ENCODE peak calls at places on chromosomes 1 and 21, in five cellular contexts. A is astrocyte of the cerebellum, U is breast epithelium, F is tibial nerve, Q is cardiac fibroblast. H is an unnamed sample.

GRCh38 chr1:209704584-209704983 is at the start of gene HSD11B1:
- DNase-seq in A (no peak), U (peak; percentile 53), F (peak; percentile 66), Q (peak; percentile 96), H (no peak)

GRCh38 chr1:216140650-216141547 is 282.3 kb downstream of the USH2A start:
- DNase-seq in A (no peak), U (no peak), F (no peak), Q (no peak), H (peak; percentile 97)

GRCh38 chr1:94418664-94419655 is 771 bp downstream of the ABCD3 start:
- DNase-seq in A (no peak), U (peak; percentile 58), F (peak; percentile 19), Q (peak; percentile 47), H (peak; percentile 20)

GRCh38 chr1:40796939-40797667 is 13.5 kb downstream of the KCNQ4 start:
- DNase-seq in A (no peak), U (no peak), F (no peak), Q (no peak), H (no peak)

GRCh38 chr1:7250826-7251800 is 465.9 kb downstream of the CAMTA1 start:
- DNase-seq in A (no peak), U (no peak), F (no peak), Q (no peak), H (no peak)

GRCh38 chr1:244163131-244163530 is 112.0 kb downstream of the ZBTB18 start:
- DNase-seq in A (no peak), U (no peak), F (no peak), Q (no peak), H (no peak)

GRCh38 chr1:17437260-17438175 is 2.0 kb downstream of the RCC2 start:
- DNase-seq in A (no peak), U (no peak), F (no peak), Q (peak; percentile 51), H (no peak)

GRCh38 chr1:94274561-94274960 is 37.2 kb upstream of the ARHGAP29 start:
- DNase-seq in A (no peak), U (no peak), F (no peak), Q (no peak), H (no peak)

GRCh38 chr1:153946622-153947246 is at the start of gene DENND4B:
- DNase-seq in A (no peak), U (peak; percentile 73), F (peak; percentile 54), Q (peak; percentile 86), H (no peak)

GRCh38 chr1:8238141-8239038 is 79.5 kb upstream of the SLC45A1 start:
- DNase-seq in A (peak; percentile 49), U (no peak), F (no peak), Q (peak; percentile 83), H (no peak)

GRCh38 chr1:9607352-9607751 is 18.6 kb downstream of the TMEM201 start:
- DNase-seq in A (no peak), U (no peak), F (no peak), Q (no peak), H (no peak)

GRCh38 chr1:9150582-9151290 is 21.8 kb upstream of the GPR157 start:
- DNase-seq in A (no peak), U (no peak), F (peak; percentile 37), Q (peak; percentile 72), H (no peak)

GRCh38 chr1:85678193-85678592 is 30.0 kb downstream of the ZNHIT6 start:
- DNase-seq in A (no peak), U (no peak), F (no peak), Q (no peak), H (no peak)

GRCh38 chr1:178238722-178239510 is 145.0 kb downstream of the RASAL2 start:
- DNase-seq in A (peak; percentile 92), U (no peak), F (no peak), Q (peak; percentile 92), H (no peak)

GRCh38 chr21:44024895-44025353 is 12.8 kb downstream of the TRAPPC10 start:
- DNase-seq in A (peak; percentile 50), U (no peak), F (no peak), Q (peak; percentile 84), H (no peak)

GRCh38 chr1:54355931-54356679 is 50.1 kb downstream of the SSBP3 start:
- DNase-seq in A (no peak), U (no peak), F (no peak), Q (no peak), H (no peak)
- H3K4me3 ChIP-seq in A (no peak overlapping the region), U (no peak overlapping the region), F (no peak overlapping the region), Q (no peak overlapping the region), H (no peak overlapping the region)

DNA sequence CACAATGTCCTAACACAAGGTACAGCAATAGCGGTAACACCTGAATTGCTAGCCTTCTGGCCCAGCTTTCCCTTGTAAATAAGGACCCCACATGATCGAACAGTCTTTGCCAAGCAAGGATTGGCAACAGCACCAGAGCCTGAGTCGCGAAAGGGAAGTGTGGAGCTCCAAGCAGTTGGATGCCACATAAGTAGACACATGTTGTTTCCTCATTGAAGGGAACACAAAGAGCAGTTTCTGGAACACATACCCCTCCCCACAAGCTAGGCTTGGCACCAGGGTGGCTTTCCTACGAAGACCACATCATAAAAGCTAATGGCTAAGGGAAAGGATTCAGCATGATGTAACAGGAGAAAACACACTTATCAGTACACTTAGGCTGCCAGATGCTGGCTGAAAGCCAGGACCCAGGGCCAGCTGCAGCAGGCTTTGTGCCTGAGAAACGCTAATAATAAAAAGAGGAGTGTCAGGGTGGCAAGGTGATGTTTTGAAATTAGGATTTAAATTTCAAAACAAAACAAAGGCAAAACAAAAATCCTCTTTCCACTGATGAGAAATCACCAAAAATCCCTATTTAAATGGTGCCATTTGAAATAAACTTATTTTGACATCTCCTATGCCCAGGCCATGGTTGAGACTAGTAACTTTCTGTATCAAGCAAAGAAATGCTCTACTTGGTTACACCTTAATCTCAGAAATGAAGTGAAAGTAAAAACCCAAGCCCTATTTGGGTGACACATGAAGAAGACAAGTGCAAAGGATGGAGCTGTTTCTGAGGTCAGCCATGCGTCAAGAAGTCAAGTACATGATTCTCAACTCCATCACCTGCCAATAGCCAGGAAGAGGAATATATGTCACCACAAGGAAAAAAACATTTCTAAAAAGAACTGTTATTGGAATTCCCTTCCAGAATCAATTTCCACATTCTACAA is 11.9 kb upstream of the CPLANE2 start:
- DNase-seq in A (peak; percentile 65), U (peak; percentile 71), F (peak; percentile 79), Q (peak; percentile 92), H (peak; percentile 81)
- H3K4me3 ChIP-seq in A (no peak overlapping the region), U (no peak overlapping the region), F (no peak overlapping the region), Q (no peak overlapping the region), H (peak overlapping the region; percentile 5)

GRCh38 chr1:59125154-59125553 is 171.7 kb upstream of the FGGY start:
- DNase-seq in A (no peak), U (no peak), F (no peak), Q (no peak), H (no peak)

GRCh38 chr1:59126361-59126760 is 170.5 kb upstream of the FGGY start:
- DNase-seq in A (no peak), U (no peak), F (no peak), Q (no peak), H (no peak)

GRCh38 chr1:59124166-59124565 is 172.7 kb upstream of the FGGY start:
- DNase-seq in A (no peak), U (no peak), F (no peak), Q (peak; percentile 49), H (no peak)

GRCh38 chr1:59128239-59128736 is 168.6 kb upstream of the FGGY start:
- DNase-seq in A (no peak), U (no peak), F (no peak), Q (peak; percentile 60), H (no peak)

DNA sequence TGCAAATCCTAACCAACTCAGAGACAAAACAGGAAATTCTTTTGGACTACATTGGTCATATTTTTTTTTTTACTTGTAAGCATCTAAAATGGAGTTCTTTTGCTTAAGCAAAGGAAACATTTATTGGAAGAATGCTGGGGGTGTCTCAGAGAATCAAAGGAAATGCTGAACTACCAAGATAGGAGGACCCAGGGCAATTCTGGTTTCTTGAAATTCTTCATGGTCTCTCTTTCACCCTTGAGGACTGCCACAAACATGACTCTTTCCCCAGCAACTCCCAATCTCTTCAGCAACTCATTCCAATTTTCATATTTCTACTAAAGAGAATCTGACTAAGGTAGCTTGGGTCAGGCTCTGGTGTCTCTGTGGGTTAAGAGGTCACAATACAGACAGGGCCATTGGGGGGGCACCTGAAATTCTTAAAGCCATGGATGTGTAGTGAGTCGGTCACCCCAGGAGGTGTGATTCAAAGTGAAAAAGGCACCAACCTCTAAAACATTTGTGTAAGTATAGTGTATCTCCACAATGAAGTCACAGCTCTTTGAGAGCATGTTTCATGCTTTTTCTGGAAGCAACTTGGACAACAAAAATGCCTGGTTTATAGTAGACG is 171.1 kb upstream of the FGGY start:
- DNase-seq in A (no peak), U (no peak), F (no peak), Q (no peak), H (no peak)
- H3K4me3 ChIP-seq in A (no peak overlapping the region), U (no peak overlapping the region), F (no peak overlapping the region), Q (no peak overlapping the region), H (no peak overlapping the region)

GRCh38 chr1:69485616-69486015 is 82.1 kb upstream of the LRRC7 start:
- DNase-seq in A (peak; percentile 36), U (no peak), F (no peak), Q (no peak), H (no peak)
- H3K4me3 ChIP-seq in A (no peak overlapping the region), U (no peak overlapping the region), F (no peak overlapping the region), Q (no peak overlapping the region), H (no peak overlapping the region)

GRCh38 chr1:149936992-149937705 is 470 bp upstream of the MTMR11 start:
- DNase-seq in A (no peak), U (no peak), F (no peak), Q (peak; percentile 41), H (no peak)
- H3K4me3 ChIP-seq in A (peak overlapping the region; percentile 73), U (peak overlapping the region; percentile 61), F (peak overlapping the region; percentile 59), Q (peak overlapping the region; percentile 68), H (no peak overlapping the region)

DNA sequence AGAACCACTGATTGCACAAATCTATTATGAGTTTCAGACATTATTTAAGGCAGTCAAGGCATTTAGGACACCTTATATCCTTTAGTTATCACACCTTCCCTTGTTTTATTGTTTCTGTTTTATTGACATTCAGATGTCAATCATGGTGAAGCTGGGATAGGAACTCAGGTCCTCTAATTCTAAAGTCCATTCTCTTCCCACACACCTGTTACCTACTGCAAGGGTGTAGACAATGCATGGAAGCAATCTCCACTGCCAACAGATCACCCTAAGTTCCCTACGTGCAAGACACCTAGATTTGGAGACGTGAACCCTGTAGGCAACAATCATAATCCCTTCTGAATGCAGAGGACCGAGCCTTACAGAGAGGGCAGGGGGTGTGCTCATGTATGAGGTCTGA is 2.5 kb downstream of the IGSF3 start:
- DNase-seq in A (no peak), U (no peak), F (no peak), Q (no peak), H (no peak)
- H3K4me3 ChIP-seq in A (no peak overlapping the region), U (no peak overlapping the region), F (no peak overlapping the region), Q (no peak overlapping the region), H (peak overlapping the region; percentile 90)

H was measured in SK-N-MC.